ENCODE peak calls at places on chromosome 1, in six cellular contexts. X is GM12878, I is SK-N-SH, O is HCT116, K is K562, E is HepG2. U is an unnamed sample.

GRCh38 chr1:903721-904270 is 19.9 kb upstream of the SAMD11 start:
- DNase-seq in X (no peak), I (no peak), O (no peak), K (no peak), E (no peak), U (no peak)

GRCh38 chr1:9413877-9414213 is 121.2 kb downstream of the SPSB1 start:
- DNase-seq in X (no peak), I (no peak), O (no peak), K (no peak), E (no peak), U (no peak)

GRCh38 chr1:15762546-15762945 is 4.0 kb downstream of the FBLIM1 start:
- DNase-seq in X (no peak), I (peak; percentile 71), O (no peak), K (no peak), E (no peak), U (no peak)

GRCh38 chr1:15756143-15757015 is 2.2 kb upstream of the FBLIM1 start:
- DNase-seq in X (no peak), I (no peak), O (no peak), K (no peak), E (peak; percentile 52), U (no peak)

GRCh38 chr1:29642519-29642918 is 406.2 kb downstream of the PTPRU start:
- DNase-seq in X (no peak), I (no peak), O (no peak), K (no peak), E (no peak), U (no peak)

GRCh38 chr1:44811714-44812151 is 3.4 kb downstream of the BTBD19 start:
- DNase-seq in X (no peak), I (peak; percentile 47), O (no peak), K (peak; percentile 69), E (no peak), U (no peak)

GRCh38 chr1:228989992-228990827 is 254.9 kb downstream of the RHOU start:
- DNase-seq in X (no peak), I (peak; percentile 46), O (no peak), K (no peak), E (peak; percentile 56), U (no peak)

GRCh38 chr1:155984341-155984740 is 6.0 kb upstream of the ARHGEF2 start:
- DNase-seq in X (no peak), I (no peak), O (no peak), K (no peak), E (no peak), U (no peak)

GRCh38 chr1:185244015-185244747 is 72.9 kb downstream of the IVNS1ABP start:
- DNase-seq in X (no peak), I (no peak), O (no peak), K (peak; percentile 37), E (no peak), U (no peak)

GRCh38 chr1:109640285-109640865 is 15.5 kb upstream of the GSTM4 start:
- DNase-seq in X (no peak), I (peak; percentile 83), O (no peak), K (peak; percentile 88), E (peak; percentile 52), U (peak; percentile 73)

GRCh38 chr1:167412920-167413319 is 105.4 kb downstream of the CD247 start:
- DNase-seq in X (no peak), I (no peak), O (no peak), K (no peak), E (no peak), U (no peak)

GRCh38 chr1:201127755-201128455 is 921 bp upstream of the ASCL5 start:
- DNase-seq in X (no peak), I (no peak), O (no peak), K (no peak), E (peak; percentile 9), U (no peak)

GRCh38 chr1:109630081-109630880 is 10.6 kb downstream of the AMPD2 start:
- DNase-seq in X (no peak), I (peak; percentile 84), O (no peak), K (peak; percentile 49), E (no peak), U (no peak)

GRCh38 chr1:27588256-27589232 is 15.4 kb downstream of the AHDC1 start:
- DNase-seq in X (no peak), I (peak; percentile 58), O (no peak), K (no peak), E (no peak), U (no peak)

GRCh38 chr1:54997711-54997986 is 1.1 kb upstream of the BSND start:
- DNase-seq in X (no peak), I (no peak), O (no peak), K (no peak), E (no peak), U (no peak)

GRCh38 chr1:91165033-91165654 is 143.3 kb upstream of the ZNF644 start:
- DNase-seq in X (peak; percentile 11), I (peak; percentile 74), O (peak; percentile 44), K (peak; percentile 82), E (peak; percentile 29), U (peak; percentile 64)

GRCh38 chr1:20731057-20731991 is 1.2 kb downstream of the SH2D5 start:
- DNase-seq in X (no peak), I (peak; percentile 69), O (no peak), K (no peak), E (no peak), U (no peak)

GRCh38 chr1:34199927-34200326 is 23.2 kb downstream of the C1orf94 start:
- DNase-seq in X (no peak), I (no peak), O (peak; percentile 27), K (no peak), E (peak; percentile 2), U (no peak)

GRCh38 chr1:89023026-89023425 is 360 bp upstream of the GBP3 start:
- DNase-seq in X (no peak), I (no peak), O (no peak), K (no peak), E (no peak), U (no peak)
- TF ChIP-seq JUND in X (no peak), I (no peak), O (no peak), K (no peak), E (no peak), U (no peak)

GRCh38 chr1:198669771-198670170 is 30.9 kb downstream of the PTPRC start:
- DNase-seq in X (no peak), I (no peak), O (no peak), K (no peak), E (no peak), U (no peak)
- TF ChIP-seq JUND in X (no peak), I (no peak), O (no peak), K (no peak), E (no peak), U (no peak)

GRCh38 chr1:4139646-4140045 is 239.6 kb upstream of the C1orf174 start:
- DNase-seq in X (no peak), I (no peak), O (no peak), K (no peak), E (no peak), U (no peak)
- TF ChIP-seq JUND in X (no peak), I (no peak), O (no peak), K (no peak), E (no peak), U (no peak)

DNA sequence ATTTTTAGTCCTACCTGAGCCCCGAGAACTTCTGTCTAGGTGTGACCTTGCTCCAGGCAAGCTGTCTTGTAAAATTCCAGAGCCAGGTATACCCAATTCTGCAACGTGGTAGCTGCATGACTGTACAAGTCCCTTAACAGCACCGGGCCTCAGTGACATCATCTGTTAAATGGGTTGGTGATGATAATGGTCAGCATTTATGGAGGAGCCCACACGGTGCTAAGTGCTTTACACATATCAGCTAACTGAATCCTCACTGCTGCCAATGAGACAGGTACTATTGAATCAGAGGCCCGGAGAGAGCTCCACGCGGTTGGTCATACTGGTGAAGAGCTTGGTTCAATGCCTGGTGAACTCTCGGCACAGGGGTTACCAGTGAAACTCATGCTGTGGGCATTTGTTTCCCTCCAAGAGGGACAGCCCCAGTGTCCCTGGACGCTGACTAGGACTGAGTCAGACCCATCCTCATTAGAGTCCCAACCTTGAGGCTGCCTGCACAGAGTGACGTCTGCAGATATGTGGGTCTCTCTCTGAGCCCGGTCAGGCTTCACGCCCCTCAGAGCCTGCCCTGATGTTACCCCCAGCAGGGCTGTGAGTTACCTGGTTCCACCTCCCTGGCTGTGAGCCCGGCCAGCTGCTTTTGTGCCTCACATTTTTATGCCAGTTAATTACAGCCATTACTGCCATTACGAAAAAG is 37.0 kb upstream of the PADI1 start:
- DNase-seq in X (no peak), I (no peak), O (no peak), K (no peak), E (no peak), U (no peak)
- TF ChIP-seq JUND in X (no peak), I (peak; percentile 63), O (no peak), K (no peak), E (no peak), U (no peak)

GRCh38 chr1:181088079-181089016 is at the start of gene IER5:
- DNase-seq in X (peak; percentile 83), I (peak; percentile 97), O (peak; percentile 94), K (peak; percentile 99), E (peak; percentile 89), U (peak; percentile 99)

GRCh38 chr1:181089017-181089776 is 697 bp downstream of the IER5 start:
- DNase-seq in X (no peak), I (peak; percentile 73), O (no peak), K (peak; percentile 50), E (no peak), U (no peak)

GRCh38 chr1:181091322-181092040 is 3.0 kb downstream of the IER5 start:
- DNase-seq in X (no peak), I (no peak), O (no peak), K (no peak), E (no peak), U (no peak)

GRCh38 chr1:181090653-181091126 is 2.2 kb downstream of the IER5 start:
- DNase-seq in X (no peak), I (no peak), O (no peak), K (peak; percentile 77), E (no peak), U (peak; percentile 55)

GRCh38 chr1:181089777-181090505 is 1.4 kb downstream of the IER5 start:
- DNase-seq in X (no peak), I (peak; percentile 80), O (no peak), K (peak; percentile 85), E (peak; percentile 30), U (no peak)
- TF ChIP-seq JUND in X (no peak), I (no peak), O (no peak), K (peak; percentile 46), E (no peak), U (no peak)

GRCh38 chr1:154474802-154475201 is 27.2 kb upstream of the TDRD10 start:
- DNase-seq in X (no peak), I (no peak), O (peak; percentile 73), K (no peak), E (peak; percentile 51), U (no peak)
- TF ChIP-seq JUND in X (no peak), I (no peak), O (peak; percentile 34), K (no peak), E (no peak), U (no peak)

GRCh38 chr1:208977861-208978260 is 605.7 kb upstream of the CAMK1G start:
- DNase-seq in X (no peak), I (no peak), O (no peak), K (no peak), E (no peak), U (no peak)
- TF ChIP-seq JUND in X (no peak), I (no peak), O (no peak), K (no peak), E (no peak), U (no peak)

U was measured in T47D.